ENCODE peak calls at places on chromosomes 3 and 15, in four cellular contexts. V is neuronal stem cell, M is IMR-90, X is H9. H is an unnamed sample.

GRCh38 chr3:23480324-23480704 is 277.2 kb downstream of the UBE2E2 start:
- DNase-seq in X (no peak), M (no peak), V (no peak), H (no peak)

GRCh38 chr3:190366145-190366544 is 21.8 kb upstream of the CLDN16 start:
- DNase-seq in X (no peak), V (no peak), M (no peak), H (no peak)

GRCh38 chr3:115833074-115833473 is 209.8 kb downstream of the GAP43 start:
- DNase-seq in M (no peak), V (no peak), X (no peak), H (no peak)

GRCh38 chr3:51706788-51707731 is at the start of gene GRM2:
- DNase-seq in M (peak), V (peak), X (peak), H (peak)

GRCh38 chr15:33766329-33766728 is 202.0 kb upstream of the CHRM5 start:
- DNase-seq in V (no peak), X (no peak), M (no peak), H (peak)

GRCh38 chr3:36894924-36895323 is 49.9 kb downstream of the TRANK1 start:
- DNase-seq in X (no peak), M (no peak), V (no peak), H (no peak)

GRCh38 chr15:67843571-67844387 is 3.9 kb upstream of the RNU6-1 start:
- DNase-seq in M (peak), X (no peak), V (peak), H (peak)

GRCh38 chr3:103968751-103969150 is 1398.0 kb upstream of the ALCAM start:
- DNase-seq in X (no peak), M (no peak), V (no peak), H (no peak)

GRCh38 chr3:104596551-104596950 is 770.2 kb upstream of the ALCAM start:
- DNase-seq in V (peak), M (peak), X (peak), H (peak)

DNA sequence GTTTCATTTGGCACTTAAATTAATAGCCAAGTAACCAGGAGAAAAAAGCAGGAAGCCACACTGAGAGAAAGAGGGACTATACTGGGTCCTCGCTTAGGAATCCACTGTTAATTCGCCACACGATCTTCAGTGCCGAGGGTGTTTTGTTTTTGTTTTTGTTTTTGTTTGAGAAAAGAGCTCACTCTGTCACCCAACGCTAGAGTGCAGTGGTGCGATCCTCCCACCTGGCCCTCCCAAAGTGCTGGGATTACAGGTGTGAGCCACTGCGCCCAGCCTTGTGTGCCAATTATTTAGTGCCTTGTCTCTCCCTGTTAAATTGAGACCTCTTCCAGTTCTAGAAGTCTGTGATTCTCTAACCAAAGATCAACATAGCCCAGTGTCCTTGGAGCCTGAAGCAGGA is 53.8 kb upstream of the TPM1 start:
- DNase-seq in X (peak), M (no peak), V (no peak), H (no peak)
- H2BK120ac ChIP-seq in X (no peak), M (no peak), V (no peak), H (no peak)

DNA sequence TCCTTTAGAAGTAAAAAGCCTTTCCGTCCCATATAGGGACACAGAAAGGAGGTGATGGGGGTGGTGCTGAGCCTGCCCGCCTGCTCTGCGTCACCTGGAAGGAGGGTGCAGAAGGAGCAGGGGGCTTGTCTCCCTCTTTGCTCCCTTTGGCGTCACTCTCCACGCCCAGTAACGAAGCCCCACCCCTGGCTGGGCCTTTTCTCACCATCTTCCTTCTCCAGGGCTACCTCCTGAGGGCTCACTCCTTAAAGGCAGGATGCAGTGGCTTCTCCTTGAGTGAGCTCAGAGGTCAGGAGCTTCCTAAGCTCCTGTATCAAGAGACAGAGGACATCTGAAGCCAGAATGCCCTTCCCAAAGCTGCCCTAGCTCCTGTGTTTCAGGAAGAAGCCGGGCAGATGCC is 31.5 kb downstream of the SLCO3A1 start:
- DNase-seq in M (no peak), X (peak), V (no peak), H (no peak)
- H2BK120ac ChIP-seq in M (peak), X (no peak), V (no peak), H (no peak)

GRCh38 chr3:114668099-114668498 is 374.3 kb downstream of the TIGIT start:
- DNase-seq in V (no peak), X (no peak), M (no peak), H (peak)

GRCh38 chr3:114672692-114673447 is 379.0 kb downstream of the TIGIT start:
- DNase-seq in M (no peak), V (no peak), X (no peak), H (no peak)

GRCh38 chr3:114671741-114672510 is 378.1 kb downstream of the TIGIT start:
- DNase-seq in M (no peak), V (no peak), X (no peak), H (no peak)

GRCh38 chr3:114666613-114667012 is 372.8 kb downstream of the TIGIT start:
- DNase-seq in M (no peak), X (no peak), V (no peak), H (no peak)

GRCh38 chr3:114669614-114670013 is 375.8 kb downstream of the TIGIT start:
- DNase-seq in M (peak), X (no peak), V (no peak), H (peak)
- H2BK120ac ChIP-seq in M (no peak), X (no peak), V (no peak), H (no peak)

GRCh38 chr3:15768421-15769255 is 29.1 kb downstream of the ANKRD28 start:
- DNase-seq in X (no peak), M (peak), V (no peak), H (peak)
- H2BK120ac ChIP-seq in X (no peak), M (peak), V (no peak), H (peak)

GRCh38 chr3:119498188-119498987 is at the start of gene TIMMDC1:
- DNase-seq in V (peak), X (peak), M (peak), H (peak)
- H2BK120ac ChIP-seq in V (no peak), X (no peak), M (peak), H (peak)